ENCODE peak calls at places on chromosomes 4 and X, in five cellular contexts. U, P, W, O and H are unnamed samples.

GRCh38 chrX:84248226-84248625 is 60.2 kb upstream of the RPS6KA6 start:
- DNase-seq in U (no peak), P (no peak), W (peak), O (no peak), H (peak)

GRCh38 chr4:7156273-7157139 is 35.8 kb upstream of the SORCS2 start:
- DNase-seq in U (peak), P (no peak), W (no peak), O (no peak), H (peak)

GRCh38 chr4:3613980-3614730 is 81.9 kb upstream of the LRPAP1 start:
- DNase-seq in U (peak), P (no peak), W (no peak), O (no peak), H (no peak)

GRCh38 chr4:6324999-6325790 is 55.5 kb downstream of the WFS1 start:
- DNase-seq in U (no peak), P (no peak), W (peak), O (no peak), H (no peak)

GRCh38 chr4:7928711-7929505 is 10.8 kb downstream of the AFAP1 start:
- DNase-seq in U (no peak), P (no peak), W (no peak), O (no peak), H (peak)

GRCh38 chr4:15149234-15149841 is 147.1 kb downstream of the CPEB2 start:
- DNase-seq in U (no peak), P (no peak), W (peak), O (no peak), H (no peak)

GRCh38 chrX:10047133-10047532 is 80.0 kb downstream of the CLDN34 start:
- DNase-seq in U (no peak), P (no peak), W (no peak), O (no peak), H (no peak)

GRCh38 chr4:83212041-83212851 is 72.4 kb downstream of the COQ2 start:
- DNase-seq in U (no peak), P (no peak), W (no peak), O (peak), H (no peak)

GRCh38 chrX:100969936-100970335 is 428 bp downstream of the ARL13A start:
- DNase-seq in U (no peak), P (no peak), W (no peak), O (no peak), H (no peak)

GRCh38 chr4:29081230-29081955 is 1638.8 kb upstream of the PCDH7 start:
- DNase-seq in U (no peak), P (no peak), W (peak), O (no peak), H (peak)

GRCh38 chrX:103847174-103847870 is 15.3 kb upstream of the RAB9B start:
- DNase-seq in U (no peak), P (no peak), W (peak), O (no peak), H (no peak)

GRCh38 chr4:107009196-107009595 is 26.9 kb downstream of the DKK2 start:
- DNase-seq in U (no peak), P (no peak), W (no peak), O (no peak), H (no peak)

GRCh38 chr4:87529187-87529586 is at the start of gene SPARCL1:
- DNase-seq in U (no peak), P (no peak), W (no peak), O (no peak), H (no peak)

GRCh38 chr4:74111576-74111975 is 12.6 kb upstream of the CXCL2 start:
- DNase-seq in U (no peak), P (no peak), W (no peak), O (no peak), H (no peak)

GRCh38 chrX:133609151-133609550 is 193.9 kb upstream of the GPC4 start:
- DNase-seq in U (no peak), P (no peak), W (no peak), O (no peak), H (no peak)

GRCh38 chrX:135740683-135741149 is 27.3 kb downstream of the CT45A3 start:
- DNase-seq in U (no peak), P (no peak), W (no peak), O (peak), H (no peak)

GRCh38 chr4:53591372-53591892 is at the start of gene LNX1:
- DNase-seq in U (no peak), P (peak), W (no peak), O (peak), H (no peak)

GRCh38 chr4:55545133-55545532 is 1.6 kb downstream of the CLOCK start:
- DNase-seq in U (no peak), P (no peak), W (peak), O (no peak), H (peak)

GRCh38 chr4:41129936-41130440 is 84.4 kb downstream of the APBB2 start:
- DNase-seq in U (no peak), P (no peak), W (no peak), O (no peak), H (no peak)

GRCh38 chr4:36243355-36244256 is 708 bp downstream of the ARAP2 start:
- DNase-seq in U (peak), P (no peak), W (peak), O (peak), H (peak)

GRCh38 chr4:3267576-3268394 is 18.8 kb downstream of the MSANTD1 start:
- DNase-seq in U (peak), P (no peak), W (no peak), O (no peak), H (no peak)

GRCh38 chrX:40573763-40574162 is 7.0 kb upstream of the ATP6AP2 start:
- DNase-seq in U (no peak), P (no peak), W (no peak), O (peak), H (peak)

GRCh38 chr4:173529505-173530325 is at the start of gene HAND2:
- DNase-seq in U (no peak), P (peak), W (no peak), O (no peak), H (peak)

GRCh38 chr4:27442146-27442545 is 581.5 kb downstream of the STIM2 start:
- DNase-seq in U (no peak), P (no peak), W (peak), O (no peak), H (no peak)

GRCh38 chr4:158015241-158015640 is 157.6 kb downstream of the GASK1B start:
- DNase-seq in U (no peak), P (no peak), W (peak), O (no peak), H (peak)

GRCh38 chr4:88630756-88631155 is 38.5 kb downstream of the HERC3 start:
- DNase-seq in U (no peak), P (no peak), W (peak), O (no peak), H (peak)

GRCh38 chr4:185237185-185237584 is 27.8 kb downstream of the SNX25 start:
- DNase-seq in U (no peak), P (no peak), W (peak), O (no peak), H (peak)

GRCh38 chrX:10415704-10416001 is 204.7 kb downstream of the MID1 start:
- DNase-seq in U (no peak), P (no peak), W (peak), O (no peak), H (no peak)

GRCh38 chr4:76982638-76983579 is 33.4 kb downstream of the SEPTIN11 start:
- DNase-seq in U (no peak), P (no peak), W (no peak), O (no peak), H (peak)

GRCh38 chr4:10416441-10416840 is 40.8 kb downstream of the ZNF518B start:
- DNase-seq in U (no peak), P (no peak), W (no peak), O (peak), H (no peak)